ENCODE peak calls at places on chromosome 22, in seven cellular contexts. W, S, G, R, Q, M and U are unnamed samples.

GRCh38 chr22:47195676-47196492 is 433.4 kb downstream of the TBC1D22A start:
- DNase-seq in R (peak; percentile 47), G (no peak), S (no peak), W (no peak), Q (no peak), M (no peak), U (no peak)

GRCh38 chr22:50314455-50315288 is 7.2 kb upstream of the PLXNB2 start:
- DNase-seq in M (peak; percentile 46), W (peak; percentile 63), Q (no peak), G (peak; percentile 81), S (no peak), R (no peak), U (no peak)

GRCh38 chr22:45503816-45504702 is 1.4 kb downstream of the FBLN1 start:
- DNase-seq in Q (peak; percentile 64), R (peak; percentile 63), G (peak; percentile 4), S (no peak), M (peak; percentile 80), W (no peak), U (no peak)

GRCh38 chr22:47370448-47371262 is 608.2 kb downstream of the TBC1D22A start:
- DNase-seq in W (no peak), S (no peak), Q (no peak), G (no peak), R (no peak), M (no peak), U (no peak)

GRCh38 chr22:37623075-37624016 is 14.7 kb downstream of the GGA1 start:
- DNase-seq in R (peak; percentile 57), Q (peak; percentile 62), M (peak; percentile 83), G (peak; percentile 67), W (peak; percentile 75), S (peak; percentile 73), U (no peak)

GRCh38 chr22:28810839-28811491 is 10.6 kb upstream of the XBP1 start:
- DNase-seq in M (no peak), G (no peak), R (no peak), Q (no peak), W (peak; percentile 26), S (no peak), U (no peak)

GRCh38 chr22:43983808-43984207 is 28.6 kb downstream of the SAMM50 start:
- DNase-seq in R (no peak), W (no peak), G (no peak), S (no peak), Q (no peak), M (no peak), U (no peak)

GRCh38 chr22:31537019-31537535 is 40.7 kb downstream of the SFI1 start:
- DNase-seq in Q (no peak), W (no peak), M (no peak), R (no peak), S (no peak), G (peak; percentile 60), U (no peak)

GRCh38 chr22:42116848-42117424 is 13.7 kb downstream of the CYP2D6 start:
- DNase-seq in M (peak; percentile 64), S (no peak), W (no peak), Q (peak; percentile 43), G (no peak), R (peak; percentile 31), U (no peak)

GRCh38 chr22:31605851-31606585 is 56.0 kb downstream of the PISD start:
- DNase-seq in S (no peak), W (no peak), M (no peak), Q (no peak), R (no peak), G (no peak), U (no peak)

GRCh38 chr22:31104869-31105268 is 2.5 kb downstream of the SELENOM start:
- DNase-seq in S (no peak), G (no peak), W (no peak), M (peak; percentile 93), Q (no peak), R (no peak), U (no peak)

GRCh38 chr22:43828711-43829447 is 16.8 kb upstream of the EFCAB6 start:
- DNase-seq in W (no peak), G (no peak), R (peak; percentile 98), S (no peak), M (peak; percentile 65), Q (peak; percentile 67), U (peak; percentile 31)

GRCh38 chr22:39013923-39014722 is at the start of gene APOBEC3C:
- DNase-seq in R (peak; percentile 90), M (peak; percentile 70), Q (peak; percentile 95), W (peak; percentile 67), S (peak; percentile 76), G (peak; percentile 80), U (peak; percentile 76)

GRCh38 chr22:20155330-20156041 is 4.6 kb upstream of the CCDC188 start:
- DNase-seq in W (no peak), G (no peak), Q (peak; percentile 18), S (no peak), R (no peak), M (no peak), U (peak; percentile 63)

GRCh38 chr22:36734171-36735058 is 30.9 kb upstream of the CACNG2 start:
- DNase-seq in M (no peak), W (no peak), R (peak; percentile 21), Q (peak; percentile 22), G (no peak), S (no peak), U (no peak)

GRCh38 chr22:22928666-22929380 is 41.2 kb downstream of the IGLL5 start:
- DNase-seq in R (peak; percentile 27), G (peak; percentile 35), W (peak; percentile 32), M (no peak), S (peak; percentile 12), Q (no peak), U (peak; percentile 30)

GRCh38 chr22:44719586-44720368 is 17.8 kb downstream of the PRR5 start:
- DNase-seq in Q (no peak), S (no peak), M (no peak), R (no peak), W (no peak), G (no peak), U (no peak)

GRCh38 chr22:44242946-44243724 is 62.4 kb downstream of the PARVG start:
- DNase-seq in S (no peak), Q (no peak), G (no peak), W (no peak), R (no peak), M (no peak), U (no peak)

GRCh38 chr22:38148252-38148651 is 33.4 kb downstream of the PLA2G6 start:
- DNase-seq in Q (peak; percentile 45), W (no peak), R (peak; percentile 20), M (peak; percentile 44), G (no peak), S (no peak), U (peak; percentile 82)

GRCh38 chr22:49960159-49960966 is at the start of gene PIM3:
- DNase-seq in Q (peak; percentile 95), M (peak; percentile 93), W (peak; percentile 82), G (peak; percentile 94), R (peak; percentile 96), S (peak; percentile 95), U (peak; percentile 90)

GRCh38 chr22:21968452-21969129 is 14.0 kb downstream of the TOP3B start:
- DNase-seq in M (no peak), W (no peak), G (no peak), Q (no peak), R (no peak), S (no peak), U (no peak)

GRCh38 chr22:44462246-44463015 is 35.6 kb downstream of the RTL6 start:
- DNase-seq in S (no peak), W (no peak), R (no peak), Q (no peak), G (no peak), M (no peak), U (no peak)

GRCh38 chr22:34160117-34160758 is 240.0 kb upstream of the LARGE1 start:
- DNase-seq in Q (no peak), S (no peak), W (no peak), G (no peak), M (peak; percentile 11), R (no peak), U (no peak)

GRCh38 chr22:37345863-37346514 is 63.7 kb downstream of the CYTH4 start:
- DNase-seq in R (peak; percentile 92), M (no peak), W (no peak), S (no peak), G (no peak), Q (peak; percentile 97), U (peak; percentile 82)

GRCh38 chr22:30806391-30806861 is 111.8 kb downstream of the OSBP2 start:
- DNase-seq in M (peak; percentile 60), Q (peak; percentile 5), G (no peak), S (peak; percentile 46), R (peak; percentile 61), W (no peak), U (peak; percentile 44)

GRCh38 chr22:50269573-50270301 is 443 bp downstream of the MAPK11 start:
- DNase-seq in R (no peak), S (peak; percentile 59), W (no peak), Q (no peak), M (no peak), G (peak; percentile 55), U (no peak)

GRCh38 chr22:30045901-30046715 is 34.2 kb upstream of the HORMAD2 start:
- DNase-seq in S (no peak), R (no peak), M (no peak), W (no peak), G (no peak), Q (no peak), U (no peak)

GRCh38 chr22:31082606-31083376 is 1.7 kb downstream of the SMTN start:
- DNase-seq in M (peak; percentile 79), S (peak; percentile 80), R (peak; percentile 79), W (no peak), G (peak; percentile 70), Q (peak; percentile 81), U (peak; percentile 20)

GRCh38 chr22:49810363-49811013 is 17.2 kb downstream of the BRD1 start:
- DNase-seq in S (no peak), G (no peak), M (no peak), R (no peak), W (no peak), Q (peak; percentile 54), U (no peak)

GRCh38 chr22:46622081-46622521 is 1.9 kb downstream of the GRAMD4 start:
- DNase-seq in R (no peak), S (no peak), M (no peak), W (no peak), G (no peak), Q (no peak), U (no peak)

GRCh38 chr22:49034836-49035817 is 792.5 kb downstream of the BRD1 start:
- DNase-seq in R (no peak), W (no peak), Q (no peak), G (no peak), S (no peak), M (no peak), U (no peak)

GRCh38 chr22:29396126-29396525 is 7.8 kb upstream of the AP1B1 start:
- DNase-seq in R (no peak), M (no peak), Q (no peak), G (no peak), S (no peak), W (no peak), U (no peak)

GRCh38 chr22:38401336-38402084 is 53.5 kb downstream of the KCNJ4 start:
- DNase-seq in W (no peak), S (no peak), M (no peak), Q (no peak), G (no peak), R (no peak), U (no peak)